ENCODE peak calls at places on chromosome 19, in seven cellular contexts. U is EH; P is HuH-7.5; F is activated naive CD4-positive, alpha-beta T cell treated with anti-CD3 and anti-CD28 coated beads for 36 hours; Z is fibroblast of mammary gland; C is cardiac muscle cell; S is NCI-H2081. I is an unnamed sample.

GRCh38 chr19:45547965-45548609 is 36.5 kb downstream of the OPA3 start:
- DNase-seq in C (peak), P (no peak), Z (peak), F (no peak), S (peak), U (peak), I (no peak)

GRCh38 chr19:47351545-47351944 is 2.4 kb downstream of the DHX34 start:
- DNase-seq in F (no peak), P (no peak), S (peak), Z (peak), U (peak), C (peak), I (no peak)

GRCh38 chr19:38706792-38707511 is 37.3 kb downstream of the CAPN12 start:
- DNase-seq in U (no peak), P (no peak), Z (no peak), S (no peak), C (no peak), F (no peak), I (no peak)

GRCh38 chr19:43639507-43640423 is at the start of gene CADM4:
- DNase-seq in U (no peak), C (no peak), F (peak), S (peak), Z (no peak), P (no peak), I (no peak)

GRCh38 chr19:4149518-4150288 is 3.7 kb upstream of the CREB3L3 start:
- DNase-seq in S (no peak), Z (no peak), P (no peak), U (no peak), C (peak), F (no peak), I (no peak)

GRCh38 chr19:48900477-48901452 is 653 bp downstream of the NUCB1 start:
- DNase-seq in P (peak), Z (peak), F (peak), S (no peak), C (peak), U (peak), I (no peak)

GRCh38 chr19:34963531-34964406 is at the start of gene ZNF792:
- DNase-seq in F (peak), U (peak), Z (peak), S (peak), C (peak), P (peak), I (peak)

GRCh38 chr19:6711605-6712004 is 8.8 kb downstream of the C3 start:
- DNase-seq in S (no peak), F (no peak), Z (no peak), C (no peak), P (no peak), U (no peak), I (no peak)

GRCh38 chr19:44684892-44685847 is 13.8 kb upstream of the CEACAM16 start:
- DNase-seq in P (no peak), U (peak), F (peak), C (peak), S (no peak), Z (peak), I (no peak)

GRCh38 chr19:46515879-46516350 is 20.2 kb upstream of the PNMA8B start:
- DNase-seq in Z (peak), S (peak), F (peak), C (peak), P (peak), U (peak), I (peak)

GRCh38 chr19:54062643-54063042 is 1.1 kb downstream of the VSTM1 start:
- DNase-seq in Z (no peak), P (no peak), S (no peak), F (no peak), C (no peak), U (no peak), I (no peak)

GRCh38 chr19:35641515-35642151 is at the start of gene ETV2:
- DNase-seq in C (peak), F (peak), Z (peak), P (no peak), S (no peak), U (peak), I (no peak)

GRCh38 chr19:13953021-13953531 is 767 bp downstream of the DCAF15 start:
- DNase-seq in U (peak), S (no peak), F (peak), C (peak), Z (peak), P (no peak), I (no peak)

GRCh38 chr19:13207237-13208130 is 57.3 kb downstream of the IER2 start:
- DNase-seq in F (peak), S (no peak), C (peak), Z (peak), P (peak), U (peak), I (no peak)

GRCh38 chr19:22604571-22605274 is 29.4 kb upstream of the ZNF492 start:
- DNase-seq in P (no peak), S (no peak), Z (no peak), C (no peak), F (no peak), U (no peak), I (no peak)

GRCh38 chr19:50817941-50818858 is 5.4 kb downstream of the KLK1 start:
- DNase-seq in Z (peak), C (peak), P (no peak), S (peak), U (peak), F (peak), I (peak)

GRCh38 chr19:48859711-48860572 is 8.5 kb downstream of the PLEKHA4 start:
- DNase-seq in U (no peak), Z (no peak), S (no peak), C (no peak), F (peak), P (peak), I (no peak)

GRCh38 chr19:35107541-35107939 is 8.1 kb upstream of the FXYD3 start:
- DNase-seq in P (no peak), S (no peak), F (peak), C (peak), U (peak), Z (peak), I (no peak)

GRCh38 chr19:49425922-49426592 is 869 bp downstream of the GFY start:
- DNase-seq in P (no peak), Z (peak), C (no peak), S (no peak), F (peak), U (no peak), I (no peak)